ENCODE peak calls at places on chromosome 22, in ten cellular contexts. One of them, this sample, is unnamed.

GRCh38 chr22:46122511-46122971 is 27.8 kb upstream of the PPARA start:
- DNase-seq in T-cell: peak
- DNase-seq in uterus: peak
- DNase-seq in kidney tubule cell: peak
- DNase-seq in H1: peak
- DNase-seq in Peyer's patch: peak
- DNase-seq in NCI-H1436 treated with DMSO at 0.1 percent for 48 hours: no peak
- DNase-seq in A549: peak
- DNase-seq in stimulated activated CD4-positive, alpha-beta T cell treated with anti-CD3 and anti-CD28 coated beads, Interleukin-2, amount 100 ng/mL, for 24 hours: peak
- DNase-seq in activated CD4-positive, alpha-beta T cell treated with anti-CD3 and anti-CD28 coated beads, Interleukin-2, amount 10 ng/mL, durations not matched to agents 7 days and 5 days: peak
- DNase-seq in this sample: peak

GRCh38 chr22:37610480-37611148 is 2.0 kb downstream of the GGA1 start:
- DNase-seq in NCI-H1436 treated with DMSO at 0.1 percent for 48 hours: no peak
- DNase-seq in activated CD4-positive, alpha-beta T cell treated with anti-CD3 and anti-CD28 coated beads, Interleukin-2, amount 10 ng/mL, durations not matched to agents 7 days and 5 days: no peak
- DNase-seq in uterus: no peak
- DNase-seq in T-cell: no peak
- DNase-seq in H1: no peak
- DNase-seq in A549: no peak
- DNase-seq in stimulated activated CD4-positive, alpha-beta T cell treated with anti-CD3 and anti-CD28 coated beads, Interleukin-2, amount 100 ng/mL, for 24 hours: no peak
- DNase-seq in kidney tubule cell: no peak
- DNase-seq in Peyer's patch: no peak
- DNase-seq in this sample: peak

GRCh38 chr22:37904572-37905533 is 1.2 kb upstream of the MICALL1 start:
- DNase-seq in T-cell: no peak
- DNase-seq in stimulated activated CD4-positive, alpha-beta T cell treated with anti-CD3 and anti-CD28 coated beads, Interleukin-2, amount 100 ng/mL, for 24 hours: peak
- DNase-seq in A549: peak
- DNase-seq in activated CD4-positive, alpha-beta T cell treated with anti-CD3 and anti-CD28 coated beads, Interleukin-2, amount 10 ng/mL, durations not matched to agents 7 days and 5 days: no peak
- DNase-seq in Peyer's patch: no peak
- DNase-seq in uterus: peak
- DNase-seq in H1: peak
- DNase-seq in NCI-H1436 treated with DMSO at 0.1 percent for 48 hours: no peak
- DNase-seq in kidney tubule cell: peak
- DNase-seq in this sample: peak

GRCh38 chr22:39482768-39483167 is 19.3 kb upstream of the MIEF1 start:
- DNase-seq in uterus: no peak
- DNase-seq in H1: no peak
- DNase-seq in Peyer's patch: no peak
- DNase-seq in T-cell: no peak
- DNase-seq in NCI-H1436 treated with DMSO at 0.1 percent for 48 hours: no peak
- DNase-seq in kidney tubule cell: peak
- DNase-seq in stimulated activated CD4-positive, alpha-beta T cell treated with anti-CD3 and anti-CD28 coated beads, Interleukin-2, amount 100 ng/mL, for 24 hours: no peak
- DNase-seq in A549: no peak
- DNase-seq in activated CD4-positive, alpha-beta T cell treated with anti-CD3 and anti-CD28 coated beads, Interleukin-2, amount 10 ng/mL, durations not matched to agents 7 days and 5 days: no peak
- DNase-seq in this sample: no peak

GRCh38 chr22:49328630-49329405 is 498.9 kb downstream of the BRD1 start:
- DNase-seq in uterus: no peak
- DNase-seq in Peyer's patch: no peak
- DNase-seq in T-cell: no peak
- DNase-seq in stimulated activated CD4-positive, alpha-beta T cell treated with anti-CD3 and anti-CD28 coated beads, Interleukin-2, amount 100 ng/mL, for 24 hours: no peak
- DNase-seq in kidney tubule cell: no peak
- DNase-seq in H1: no peak
- DNase-seq in A549: no peak
- DNase-seq in activated CD4-positive, alpha-beta T cell treated with anti-CD3 and anti-CD28 coated beads, Interleukin-2, amount 10 ng/mL, durations not matched to agents 7 days and 5 days: no peak
- DNase-seq in NCI-H1436 treated with DMSO at 0.1 percent for 48 hours: no peak
- DNase-seq in this sample: no peak

GRCh38 chr22:25282671-25283561 is 63.5 kb downstream of the CRYBB2 start:
- DNase-seq in Peyer's patch: no peak
- DNase-seq in kidney tubule cell: no peak
- DNase-seq in A549: no peak
- DNase-seq in stimulated activated CD4-positive, alpha-beta T cell treated with anti-CD3 and anti-CD28 coated beads, Interleukin-2, amount 100 ng/mL, for 24 hours: no peak
- DNase-seq in NCI-H1436 treated with DMSO at 0.1 percent for 48 hours: no peak
- DNase-seq in activated CD4-positive, alpha-beta T cell treated with anti-CD3 and anti-CD28 coated beads, Interleukin-2, amount 10 ng/mL, durations not matched to agents 7 days and 5 days: no peak
- DNase-seq in uterus: no peak
- DNase-seq in T-cell: no peak
- DNase-seq in H1: peak
- DNase-seq in this sample: no peak

GRCh38 chr22:49951986-49952896 is 8.3 kb upstream of the PIM3 start:
- DNase-seq in T-cell: no peak
- DNase-seq in kidney tubule cell: peak
- DNase-seq in A549: no peak
- DNase-seq in H1: no peak
- DNase-seq in activated CD4-positive, alpha-beta T cell treated with anti-CD3 and anti-CD28 coated beads, Interleukin-2, amount 10 ng/mL, durations not matched to agents 7 days and 5 days: no peak
- DNase-seq in Peyer's patch: no peak
- DNase-seq in uterus: no peak
- DNase-seq in NCI-H1436 treated with DMSO at 0.1 percent for 48 hours: no peak
- DNase-seq in stimulated activated CD4-positive, alpha-beta T cell treated with anti-CD3 and anti-CD28 coated beads, Interleukin-2, amount 100 ng/mL, for 24 hours: no peak
- DNase-seq in this sample: no peak

GRCh38 chr22:22536515-22536914 is 16.4 kb upstream of the ZNF280A start:
- DNase-seq in H1: no peak
- DNase-seq in activated CD4-positive, alpha-beta T cell treated with anti-CD3 and anti-CD28 coated beads, Interleukin-2, amount 10 ng/mL, durations not matched to agents 7 days and 5 days: no peak
- DNase-seq in Peyer's patch: no peak
- DNase-seq in NCI-H1436 treated with DMSO at 0.1 percent for 48 hours: no peak
- DNase-seq in stimulated activated CD4-positive, alpha-beta T cell treated with anti-CD3 and anti-CD28 coated beads, Interleukin-2, amount 100 ng/mL, for 24 hours: no peak
- DNase-seq in kidney tubule cell: no peak
- DNase-seq in uterus: no peak
- DNase-seq in A549: no peak
- DNase-seq in T-cell: no peak
- DNase-seq in this sample: no peak

GRCh38 chr22:22216450-22216959 is 28.1 kb upstream of the VPREB1 start:
- DNase-seq in H1: no peak
- DNase-seq in T-cell: no peak
- DNase-seq in Peyer's patch: no peak
- DNase-seq in A549: no peak
- DNase-seq in activated CD4-positive, alpha-beta T cell treated with anti-CD3 and anti-CD28 coated beads, Interleukin-2, amount 10 ng/mL, durations not matched to agents 7 days and 5 days: no peak
- DNase-seq in kidney tubule cell: no peak
- DNase-seq in NCI-H1436 treated with DMSO at 0.1 percent for 48 hours: no peak
- DNase-seq in stimulated activated CD4-positive, alpha-beta T cell treated with anti-CD3 and anti-CD28 coated beads, Interleukin-2, amount 100 ng/mL, for 24 hours: no peak
- DNase-seq in uterus: no peak
- DNase-seq in this sample: no peak

GRCh38 chr22:24400726-24401596 is 26.4 kb upstream of the ADORA2A start:
- DNase-seq in H1: no peak
- DNase-seq in Peyer's patch: no peak
- DNase-seq in A549: no peak
- DNase-seq in T-cell: no peak
- DNase-seq in kidney tubule cell: peak
- DNase-seq in uterus: no peak
- DNase-seq in NCI-H1436 treated with DMSO at 0.1 percent for 48 hours: no peak
- DNase-seq in activated CD4-positive, alpha-beta T cell treated with anti-CD3 and anti-CD28 coated beads, Interleukin-2, amount 10 ng/mL, durations not matched to agents 7 days and 5 days: no peak
- DNase-seq in stimulated activated CD4-positive, alpha-beta T cell treated with anti-CD3 and anti-CD28 coated beads, Interleukin-2, amount 100 ng/mL, for 24 hours: no peak
- DNase-seq in this sample: peak

GRCh38 chr22:27965547-27965946 is 46.5 kb upstream of the PITPNB start:
- DNase-seq in A549: no peak
- DNase-seq in T-cell: no peak
- DNase-seq in stimulated activated CD4-positive, alpha-beta T cell treated with anti-CD3 and anti-CD28 coated beads, Interleukin-2, amount 100 ng/mL, for 24 hours: no peak
- DNase-seq in NCI-H1436 treated with DMSO at 0.1 percent for 48 hours: no peak
- DNase-seq in uterus: no peak
- DNase-seq in kidney tubule cell: no peak
- DNase-seq in Peyer's patch: no peak
- DNase-seq in activated CD4-positive, alpha-beta T cell treated with anti-CD3 and anti-CD28 coated beads, Interleukin-2, amount 10 ng/mL, durations not matched to agents 7 days and 5 days: no peak
- DNase-seq in H1: no peak
- DNase-seq in this sample: no peak

GRCh38 chr22:20039683-20040325 is 18.9 kb downstream of the TANGO2 start:
- DNase-seq in T-cell: no peak
- DNase-seq in NCI-H1436 treated with DMSO at 0.1 percent for 48 hours: no peak
- DNase-seq in A549: no peak
- DNase-seq in H1: no peak
- DNase-seq in stimulated activated CD4-positive, alpha-beta T cell treated with anti-CD3 and anti-CD28 coated beads, Interleukin-2, amount 100 ng/mL, for 24 hours: no peak
- DNase-seq in Peyer's patch: no peak
- DNase-seq in kidney tubule cell: no peak
- DNase-seq in activated CD4-positive, alpha-beta T cell treated with anti-CD3 and anti-CD28 coated beads, Interleukin-2, amount 10 ng/mL, durations not matched to agents 7 days and 5 days: no peak
- DNase-seq in uterus: no peak
- DNase-seq in this sample: no peak

GRCh38 chr22:32013200-32013599 is 29.9 kb upstream of the SLC5A1 start:
- DNase-seq in activated CD4-positive, alpha-beta T cell treated with anti-CD3 and anti-CD28 coated beads, Interleukin-2, amount 10 ng/mL, durations not matched to agents 7 days and 5 days: no peak
- DNase-seq in A549: no peak
- DNase-seq in stimulated activated CD4-positive, alpha-beta T cell treated with anti-CD3 and anti-CD28 coated beads, Interleukin-2, amount 100 ng/mL, for 24 hours: no peak
- DNase-seq in Peyer's patch: no peak
- DNase-seq in H1: no peak
- DNase-seq in T-cell: no peak
- DNase-seq in kidney tubule cell: no peak
- DNase-seq in NCI-H1436 treated with DMSO at 0.1 percent for 48 hours: no peak
- DNase-seq in uterus: no peak
- DNase-seq in this sample: no peak

GRCh38 chr22:31268281-31268680 is 24.0 kb downstream of the PIK3IP1 start:
- DNase-seq in uterus: no peak
- DNase-seq in Peyer's patch: no peak
- DNase-seq in H1: no peak
- DNase-seq in A549: no peak
- DNase-seq in activated CD4-positive, alpha-beta T cell treated with anti-CD3 and anti-CD28 coated beads, Interleukin-2, amount 10 ng/mL, durations not matched to agents 7 days and 5 days: no peak
- DNase-seq in T-cell: no peak
- DNase-seq in stimulated activated CD4-positive, alpha-beta T cell treated with anti-CD3 and anti-CD28 coated beads, Interleukin-2, amount 100 ng/mL, for 24 hours: no peak
- DNase-seq in kidney tubule cell: no peak
- DNase-seq in NCI-H1436 treated with DMSO at 0.1 percent for 48 hours: no peak
- DNase-seq in this sample: no peak

GRCh38 chr22:22349455-22349836 is 104.9 kb downstream of the VPREB1 start:
- DNase-seq in H1: no peak
- DNase-seq in stimulated activated CD4-positive, alpha-beta T cell treated with anti-CD3 and anti-CD28 coated beads, Interleukin-2, amount 100 ng/mL, for 24 hours: no peak
- DNase-seq in kidney tubule cell: no peak
- DNase-seq in activated CD4-positive, alpha-beta T cell treated with anti-CD3 and anti-CD28 coated beads, Interleukin-2, amount 10 ng/mL, durations not matched to agents 7 days and 5 days: no peak
- DNase-seq in Peyer's patch: no peak
- DNase-seq in A549: no peak
- DNase-seq in T-cell: no peak
- DNase-seq in NCI-H1436 treated with DMSO at 0.1 percent for 48 hours: no peak
- DNase-seq in uterus: no peak
- DNase-seq in this sample: no peak

GRCh38 chr22:29580200-29580810 is 608 bp downstream of the NIPSNAP1 start:
- DNase-seq in Peyer's patch: no peak
- DNase-seq in kidney tubule cell: no peak
- DNase-seq in stimulated activated CD4-positive, alpha-beta T cell treated with anti-CD3 and anti-CD28 coated beads, Interleukin-2, amount 100 ng/mL, for 24 hours: no peak
- DNase-seq in A549: no peak
- DNase-seq in T-cell: no peak
- DNase-seq in H1: peak
- DNase-seq in uterus: no peak
- DNase-seq in NCI-H1436 treated with DMSO at 0.1 percent for 48 hours: no peak
- DNase-seq in activated CD4-positive, alpha-beta T cell treated with anti-CD3 and anti-CD28 coated beads, Interleukin-2, amount 10 ng/mL, durations not matched to agents 7 days and 5 days: no peak
- DNase-seq in this sample: no peak

GRCh38 chr22:30193031-30193794 is 53.3 kb downstream of the LIF start:
- DNase-seq in kidney tubule cell: no peak
- DNase-seq in stimulated activated CD4-positive, alpha-beta T cell treated with anti-CD3 and anti-CD28 coated beads, Interleukin-2, amount 100 ng/mL, for 24 hours: no peak
- DNase-seq in A549: no peak
- DNase-seq in H1: no peak
- DNase-seq in Peyer's patch: no peak
- DNase-seq in NCI-H1436 treated with DMSO at 0.1 percent for 48 hours: no peak
- DNase-seq in activated CD4-positive, alpha-beta T cell treated with anti-CD3 and anti-CD28 coated beads, Interleukin-2, amount 10 ng/mL, durations not matched to agents 7 days and 5 days: no peak
- DNase-seq in T-cell: no peak
- DNase-seq in uterus: no peak
- DNase-seq in this sample: peak